ENCODE peak calls at places on chromosomes 6 and 20, in seven cellular contexts. One of them, this sample, is unnamed.

GRCh38 chr20:3661060-3661820 is 2.0 kb downstream of the GFRA4 start:
- DNase-seq in sciatic nerve: peak; percentile 43
- DNase-seq in astrocyte of the spinal cord: no peak
- DNase-seq in dermis microvascular lymphatic vessel endothelial cell: no peak
- DNase-seq in HFFc6: no peak
- DNase-seq in left cardiac atrium: no peak
- DNase-seq in T-helper 17 cell: no peak
- DNase-seq in this sample: no peak

GRCh38 chr6:108846628-108847027 is 1.6 kb upstream of the ARMC2 start:
- DNase-seq in sciatic nerve: no peak
- DNase-seq in astrocyte of the spinal cord: no peak
- DNase-seq in dermis microvascular lymphatic vessel endothelial cell: no peak
- DNase-seq in HFFc6: no peak
- DNase-seq in left cardiac atrium: no peak
- DNase-seq in T-helper 17 cell: no peak
- DNase-seq in this sample: no peak

GRCh38 chr6:163383912-163384311 is 30.6 kb upstream of the QKI start:
- DNase-seq in sciatic nerve: no peak
- DNase-seq in astrocyte of the spinal cord: peak; percentile 36
- DNase-seq in dermis microvascular lymphatic vessel endothelial cell: no peak
- DNase-seq in HFFc6: peak; percentile 1
- DNase-seq in left cardiac atrium: no peak
- DNase-seq in T-helper 17 cell: no peak
- DNase-seq in this sample: no peak

GRCh38 chr20:43558412-43559146 is at the start of gene SGK2:
- DNase-seq in sciatic nerve: no peak
- DNase-seq in astrocyte of the spinal cord: peak; percentile 8
- DNase-seq in dermis microvascular lymphatic vessel endothelial cell: no peak
- DNase-seq in HFFc6: no peak
- DNase-seq in left cardiac atrium: no peak
- DNase-seq in T-helper 17 cell: no peak
- DNase-seq in this sample: no peak

GRCh38 chr6:169839029-169839481 is 87.6 kb downstream of the ERMARD start:
- DNase-seq in sciatic nerve: peak; percentile 53
- DNase-seq in astrocyte of the spinal cord: no peak
- DNase-seq in dermis microvascular lymphatic vessel endothelial cell: no peak
- DNase-seq in HFFc6: no peak
- DNase-seq in left cardiac atrium: peak; percentile 13
- DNase-seq in T-helper 17 cell: no peak
- DNase-seq in this sample: no peak

GRCh38 chr20:4026093-4026601 is 10.8 kb upstream of the RNF24 start:
- DNase-seq in sciatic nerve: no peak
- DNase-seq in astrocyte of the spinal cord: peak; percentile 69
- DNase-seq in dermis microvascular lymphatic vessel endothelial cell: no peak
- DNase-seq in HFFc6: peak; percentile 70
- DNase-seq in left cardiac atrium: no peak
- DNase-seq in T-helper 17 cell: no peak
- DNase-seq in this sample: no peak

GRCh38 chr6:167141667-167142432 is 15.9 kb downstream of the GPR31 start:
- DNase-seq in sciatic nerve: no peak
- DNase-seq in astrocyte of the spinal cord: peak; percentile 15
- DNase-seq in dermis microvascular lymphatic vessel endothelial cell: peak; percentile 1
- DNase-seq in HFFc6: no peak
- DNase-seq in left cardiac atrium: peak; percentile 42
- DNase-seq in T-helper 17 cell: peak; percentile 59
- DNase-seq in this sample: peak; percentile 12

GRCh38 chr6:68233623-68234022 is 401.5 kb upstream of the ADGRB3 start:
- DNase-seq in sciatic nerve: no peak
- DNase-seq in astrocyte of the spinal cord: peak; percentile 40
- DNase-seq in dermis microvascular lymphatic vessel endothelial cell: no peak
- DNase-seq in HFFc6: no peak
- DNase-seq in left cardiac atrium: no peak
- DNase-seq in T-helper 17 cell: no peak
- DNase-seq in this sample: no peak

GRCh38 chr6:157222201-157222981 is 100.9 kb downstream of the TMEM242 start:
- DNase-seq in sciatic nerve: no peak
- DNase-seq in astrocyte of the spinal cord: no peak
- DNase-seq in dermis microvascular lymphatic vessel endothelial cell: no peak
- DNase-seq in HFFc6: no peak
- DNase-seq in left cardiac atrium: no peak
- DNase-seq in T-helper 17 cell: no peak
- DNase-seq in this sample: no peak

This sample was measured in T-helper 1 cell.